ENCODE peak calls at places on chromosomes 13 and 19, in four cellular contexts. One of them, this sample, is unnamed.

GRCh38 chr13:39369161-39369890 is 233.7 kb downstream of the LHFPL6 start:
- DNase-seq in IMR-90: no peak
- DNase-seq in H9: no peak
- DNase-seq in mesenchymal stem cell: no peak
- DNase-seq in this sample: no peak

GRCh38 chr13:40480012-40480914 is 186.2 kb downstream of the FOXO1 start:
- DNase-seq in IMR-90: no peak
- DNase-seq in H9: no peak
- DNase-seq in mesenchymal stem cell: no peak
- DNase-seq in this sample: no peak

GRCh38 chr19:43809762-43810696 is 7.8 kb upstream of the LYPD5 start:
- DNase-seq in IMR-90: peak
- DNase-seq in H9: no peak
- DNase-seq in mesenchymal stem cell: peak
- DNase-seq in this sample: no peak

GRCh38 chr19:8517551-8518442 is 3.8 kb upstream of the ZNF414 start:
- DNase-seq in IMR-90: no peak
- DNase-seq in H9: no peak
- DNase-seq in mesenchymal stem cell: peak
- DNase-seq in this sample: no peak

GRCh38 chr19:33580645-33581037 is 41.1 kb upstream of the CHST8 start:
- DNase-seq in IMR-90: no peak
- DNase-seq in H9: no peak
- DNase-seq in mesenchymal stem cell: no peak
- DNase-seq in this sample: no peak

GRCh38 chr19:32599736-32600157 is 18.8 kb downstream of the PDCD5 start:
- DNase-seq in IMR-90: peak
- DNase-seq in H9: no peak
- DNase-seq in mesenchymal stem cell: peak
- DNase-seq in this sample: peak

GRCh38 chr19:39177110-39177699 is 19.6 kb upstream of the NCCRP1 start:
- DNase-seq in IMR-90: no peak
- DNase-seq in H9: no peak
- DNase-seq in mesenchymal stem cell: no peak
- DNase-seq in this sample: no peak

GRCh38 chr13:64723735-64724134 is 2506.4 kb downstream of the PCDH9 start:
- DNase-seq in IMR-90: peak
- DNase-seq in H9: no peak
- DNase-seq in mesenchymal stem cell: peak
- DNase-seq in this sample: no peak

GRCh38 chr13:21242236-21242635 is 65.8 kb downstream of the MRPL57 start:
- DNase-seq in IMR-90: no peak
- DNase-seq in H9: peak
- DNase-seq in mesenchymal stem cell: no peak
- DNase-seq in this sample: peak

GRCh38 chr13:111566567-111566966 is 246.1 kb downstream of the TEX29 start:
- DNase-seq in IMR-90: no peak
- DNase-seq in H9: no peak
- DNase-seq in mesenchymal stem cell: no peak
- DNase-seq in this sample: no peak

GRCh38 chr13:101283782-101284181 is 132.5 kb downstream of the NALCN start:
- DNase-seq in IMR-90: no peak
- DNase-seq in H9: no peak
- DNase-seq in mesenchymal stem cell: no peak
- DNase-seq in this sample: no peak

GRCh38 chr19:13865578-13866462 is 11.1 kb upstream of the NANOS3 start:
- DNase-seq in IMR-90: no peak
- DNase-seq in H9: no peak
- DNase-seq in mesenchymal stem cell: no peak
- DNase-seq in this sample: no peak

GRCh38 chr13:112617754-112618375 is 29.9 kb upstream of the TUBGCP3 start:
- DNase-seq in IMR-90: no peak
- DNase-seq in H9: no peak
- DNase-seq in mesenchymal stem cell: no peak
- DNase-seq in this sample: no peak

GRCh38 chr19:39607021-39607420 is 4.7 kb downstream of the LGALS13 start:
- DNase-seq in IMR-90: no peak
- DNase-seq in H9: no peak
- DNase-seq in mesenchymal stem cell: no peak
- DNase-seq in this sample: no peak

GRCh38 chr13:42392706-42393572 is 121.0 kb downstream of the AKAP11 start:
- DNase-seq in IMR-90: no peak
- DNase-seq in H9: no peak
- DNase-seq in mesenchymal stem cell: peak
- DNase-seq in this sample: no peak

GRCh38 chr13:91978571-91978970 is 580.1 kb downstream of the GPC5 start:
- DNase-seq in IMR-90: no peak
- DNase-seq in H9: no peak
- DNase-seq in mesenchymal stem cell: no peak
- DNase-seq in this sample: no peak

GRCh38 chr19:4007836-4008539 is 452 bp downstream of the PIAS4 start:
- DNase-seq in IMR-90: no peak
- DNase-seq in H9: no peak
- DNase-seq in mesenchymal stem cell: peak
- DNase-seq in this sample: peak

GRCh38 chr19:46186101-46186716 is 38.2 kb downstream of the IGFL2 start:
- DNase-seq in IMR-90: no peak
- DNase-seq in H9: no peak
- DNase-seq in mesenchymal stem cell: no peak
- DNase-seq in this sample: no peak

GRCh38 chr19:58170860-58171259 is 12.0 kb upstream of the ZNF274 start:
- DNase-seq in IMR-90: peak
- DNase-seq in H9: no peak
- DNase-seq in mesenchymal stem cell: peak
- DNase-seq in this sample: no peak

GRCh38 chr19:10203686-10204085 is 8.9 kb upstream of the DNMT1 start:
- DNase-seq in IMR-90: no peak
- DNase-seq in H9: no peak
- DNase-seq in mesenchymal stem cell: no peak
- DNase-seq in this sample: no peak

GRCh38 chr13:49063526-49063925 is 87.8 kb downstream of the FNDC3A start:
- DNase-seq in IMR-90: no peak
- DNase-seq in H9: no peak
- DNase-seq in mesenchymal stem cell: no peak
- DNase-seq in this sample: no peak

GRCh38 chr13:109145631-109146030 is 516.2 kb downstream of the MYO16 start:
- DNase-seq in IMR-90: peak
- DNase-seq in H9: no peak
- DNase-seq in mesenchymal stem cell: peak
- DNase-seq in this sample: peak

GRCh38 chr19:13095393-13095784 is 7.3 kb downstream of the LYL1 start:
- DNase-seq in IMR-90: no peak
- DNase-seq in H9: peak
- DNase-seq in mesenchymal stem cell: no peak
- DNase-seq in this sample: no peak

GRCh38 chr19:52270266-52270885 is 989 bp downstream of the ZNF766 start:
- DNase-seq in IMR-90: peak
- DNase-seq in H9: no peak
- DNase-seq in mesenchymal stem cell: no peak
- DNase-seq in this sample: no peak

GRCh38 chr19:14218615-14219330 is 12.8 kb upstream of the ADGRL1 start:
- DNase-seq in IMR-90: no peak
- DNase-seq in H9: no peak
- DNase-seq in mesenchymal stem cell: peak
- DNase-seq in this sample: no peak

GRCh38 chr13:59835569-59835968 is 328.2 kb downstream of the DIAPH3 start:
- DNase-seq in IMR-90: no peak
- DNase-seq in H9: no peak
- DNase-seq in mesenchymal stem cell: peak
- DNase-seq in this sample: no peak

GRCh38 chr13:59829690-59830089 is 334.0 kb downstream of the DIAPH3 start:
- DNase-seq in IMR-90: peak
- DNase-seq in H9: no peak
- DNase-seq in mesenchymal stem cell: no peak
- DNase-seq in this sample: no peak

GRCh38 chr13:59837101-59837500 is 326.6 kb downstream of the DIAPH3 start:
- DNase-seq in IMR-90: no peak
- DNase-seq in H9: no peak
- DNase-seq in mesenchymal stem cell: no peak
- DNase-seq in this sample: no peak

GRCh38 chr13:59834801-59835200 is 328.9 kb downstream of the DIAPH3 start:
- DNase-seq in IMR-90: peak
- DNase-seq in H9: no peak
- DNase-seq in mesenchymal stem cell: peak
- DNase-seq in this sample: no peak
- H2AK5ac ChIP-seq in IMR-90: no peak
- H2AK5ac ChIP-seq in H9: no peak
- H2AK5ac ChIP-seq in mesenchymal stem cell: no peak
- H2AK5ac ChIP-seq in this sample: no peak

GRCh38 chr13:19959831-19960672 is 1.5 kb downstream of the ZMYM2 start:
- DNase-seq in IMR-90: peak
- DNase-seq in H9: peak
- DNase-seq in mesenchymal stem cell: peak
- DNase-seq in this sample: peak

GRCh38 chr13:19959141-19959830 is 759 bp downstream of the ZMYM2 start:
- DNase-seq in IMR-90: peak
- DNase-seq in H9: peak
- DNase-seq in mesenchymal stem cell: peak
- DNase-seq in this sample: peak

GRCh38 chr13:19960673-19961015 is 2.1 kb downstream of the ZMYM2 start:
- DNase-seq in IMR-90: no peak
- DNase-seq in H9: no peak
- DNase-seq in mesenchymal stem cell: peak
- DNase-seq in this sample: no peak

GRCh38 chr13:19957320-19958118 is 1.0 kb upstream of the ZMYM2 start:
- DNase-seq in IMR-90: peak
- DNase-seq in H9: peak
- DNase-seq in mesenchymal stem cell: peak
- DNase-seq in this sample: peak

DNA sequence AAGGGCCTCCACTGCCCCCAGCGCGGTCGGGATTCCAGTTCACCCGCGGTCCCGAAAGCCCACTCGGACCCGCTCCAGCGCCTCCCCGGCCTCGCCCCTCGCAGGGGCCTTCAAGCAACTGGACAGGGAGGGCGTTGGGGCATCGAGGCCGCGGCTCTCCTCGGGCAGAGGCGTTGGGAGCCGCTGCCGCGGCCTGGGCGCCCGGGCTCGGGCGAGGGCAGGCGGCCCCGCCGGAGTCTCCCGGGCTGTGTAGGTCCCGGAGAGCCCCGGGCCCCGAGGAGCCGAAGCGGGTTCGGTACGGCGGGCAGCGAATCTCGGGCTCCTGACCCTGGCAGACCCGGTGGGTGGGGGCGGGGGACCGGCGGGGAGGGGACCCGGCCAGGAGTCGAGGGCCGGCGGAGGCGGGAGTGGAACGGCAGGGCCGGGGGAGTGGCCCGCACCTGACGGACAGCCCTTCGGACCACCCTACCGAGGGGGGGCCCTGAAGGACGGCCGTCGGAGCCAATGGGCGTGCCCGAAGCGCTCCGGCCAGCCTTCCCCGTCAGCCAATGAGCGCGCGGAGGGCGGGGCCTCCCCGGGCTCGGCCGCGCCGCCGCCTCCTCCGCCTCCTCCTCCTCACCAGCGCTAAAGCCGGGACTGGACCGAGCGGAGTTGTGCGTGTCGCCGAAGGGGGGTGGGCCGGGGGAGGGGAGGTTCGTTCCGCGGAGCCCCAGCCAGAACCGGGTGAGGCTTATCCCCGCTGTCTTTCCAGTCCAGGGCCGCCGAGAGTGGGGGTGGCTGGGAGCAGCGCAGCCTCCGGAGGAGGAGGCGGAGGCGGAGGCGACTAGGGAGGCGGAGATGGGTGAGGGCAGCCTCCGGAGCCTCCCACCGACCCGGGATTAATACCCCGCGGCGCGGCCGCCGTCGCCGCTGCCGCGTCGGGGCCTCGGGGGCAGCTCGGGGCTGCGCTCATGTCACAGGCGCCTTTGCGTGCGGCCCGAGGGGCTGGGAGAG is at the start of gene ZMYM2:
- DNase-seq in IMR-90: peak
- DNase-seq in H9: peak
- DNase-seq in mesenchymal stem cell: peak
- DNase-seq in this sample: peak
- H3K23ac ChIP-seq in IMR-90: peak
- H3K23ac ChIP-seq in H9: no peak
- H3K23ac ChIP-seq in mesenchymal stem cell: no peak
- H3K23ac ChIP-seq in this sample: peak

DNA sequence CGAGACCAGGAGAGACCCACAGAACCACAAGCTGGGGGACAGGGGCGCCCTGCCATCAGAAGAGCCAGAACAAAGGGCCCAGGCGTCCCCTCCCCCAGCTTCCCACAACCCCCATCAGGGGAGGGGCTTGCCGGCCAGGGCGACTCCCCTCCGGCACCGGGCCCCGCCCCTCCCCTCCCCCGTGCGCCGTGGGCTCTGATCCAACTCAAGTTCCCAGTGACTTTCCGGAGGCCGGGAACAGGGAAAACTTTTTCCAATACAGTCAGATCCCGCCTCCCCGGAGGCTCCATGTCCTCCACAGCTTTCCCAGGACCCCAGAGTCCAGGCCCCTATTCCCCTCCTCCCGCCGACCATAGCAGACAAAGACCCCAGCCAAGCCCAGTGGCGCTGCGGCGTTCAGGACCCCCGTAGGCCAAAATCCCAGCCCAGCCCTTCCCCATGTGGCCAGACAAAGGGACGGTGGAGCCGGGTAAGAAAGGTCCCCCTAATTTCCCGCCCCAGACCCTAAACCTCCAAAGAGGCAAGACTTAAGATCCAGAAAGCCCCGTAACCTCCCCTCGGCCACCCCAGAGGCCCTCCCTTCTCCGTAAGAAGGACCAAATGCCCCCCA is 673 bp downstream of the TEAD2 start:
- DNase-seq in IMR-90: peak
- DNase-seq in H9: peak
- DNase-seq in mesenchymal stem cell: peak
- DNase-seq in this sample: peak
- H3K18ac ChIP-seq in IMR-90: peak
- H3K18ac ChIP-seq in H9: peak
- H3K18ac ChIP-seq in mesenchymal stem cell: peak
- H3K18ac ChIP-seq in this sample: peak

GRCh38 chr19:50858896-50859295 is 4.2 kb downstream of the KLK3 start:
- DNase-seq in IMR-90: no peak
- DNase-seq in H9: peak
- DNase-seq in mesenchymal stem cell: no peak
- DNase-seq in this sample: no peak
- H2AK5ac ChIP-seq in IMR-90: no peak
- H2AK5ac ChIP-seq in H9: no peak
- H2AK5ac ChIP-seq in mesenchymal stem cell: no peak
- H2AK5ac ChIP-seq in this sample: no peak

GRCh38 chr13:33380487-33381079 is 95.0 kb upstream of the STARD13 start:
- DNase-seq in IMR-90: no peak
- DNase-seq in H9: no peak
- DNase-seq in mesenchymal stem cell: no peak
- DNase-seq in this sample: no peak

GRCh38 chr13:33375421-33375820 is 89.9 kb upstream of the STARD13 start:
- DNase-seq in IMR-90: no peak
- DNase-seq in H9: no peak
- DNase-seq in mesenchymal stem cell: no peak
- DNase-seq in this sample: no peak

GRCh38 chr13:33379597-33379996 is 94.0 kb upstream of the STARD13 start:
- DNase-seq in IMR-90: no peak
- DNase-seq in H9: peak
- DNase-seq in mesenchymal stem cell: no peak
- DNase-seq in this sample: no peak

GRCh38 chr13:33376212-33376611 is 90.7 kb upstream of the STARD13 start:
- DNase-seq in IMR-90: no peak
- DNase-seq in H9: no peak
- DNase-seq in mesenchymal stem cell: no peak
- DNase-seq in this sample: no peak

GRCh38 chr13:33377825-33378224 is 92.3 kb upstream of the STARD13 start:
- DNase-seq in IMR-90: no peak
- DNase-seq in H9: no peak
- DNase-seq in mesenchymal stem cell: no peak
- DNase-seq in this sample: no peak
- H3K23ac ChIP-seq in IMR-90: no peak
- H3K23ac ChIP-seq in H9: no peak
- H3K23ac ChIP-seq in mesenchymal stem cell: no peak
- H3K23ac ChIP-seq in this sample: no peak